ENCODE peak calls at places on chromosome 4, in six cellular contexts. One of them, this sample, is unnamed.

GRCh38 chr4:169051936-169052335 is 41.9 kb upstream of the CBR4 start:
- DNase-seq in cardiac muscle cell: no peak
- DNase-seq in foreskin keratinocyte: peak
- DNase-seq in endodermal cell: no peak
- DNase-seq in fibroblast of lung: no peak
- DNase-seq in colonic mucosa: no peak
- DNase-seq in this sample: no peak

GRCh38 chr4:16196482-16197393 is 29.5 kb downstream of the TAPT1 start:
- DNase-seq in foreskin keratinocyte: peak
- DNase-seq in endodermal cell: peak
- DNase-seq in cardiac muscle cell: peak
- DNase-seq in fibroblast of lung: peak
- DNase-seq in colonic mucosa: peak
- DNase-seq in this sample: peak

GRCh38 chr4:163591614-163592020 is 97.1 kb downstream of the TMA16 start:
- DNase-seq in colonic mucosa: no peak
- DNase-seq in endodermal cell: no peak
- DNase-seq in foreskin keratinocyte: no peak
- DNase-seq in cardiac muscle cell: no peak
- DNase-seq in fibroblast of lung: no peak
- DNase-seq in this sample: no peak

GRCh38 chr4:106816501-106816900 is 219.6 kb downstream of the DKK2 start:
- DNase-seq in endodermal cell: no peak
- DNase-seq in foreskin keratinocyte: peak
- DNase-seq in cardiac muscle cell: no peak
- DNase-seq in fibroblast of lung: no peak
- DNase-seq in colonic mucosa: no peak
- DNase-seq in this sample: no peak

GRCh38 chr4:38138363-38138762 is 178.2 kb downstream of the PTTG2 start:
- DNase-seq in cardiac muscle cell: no peak
- DNase-seq in foreskin keratinocyte: no peak
- DNase-seq in colonic mucosa: no peak
- DNase-seq in endodermal cell: no peak
- DNase-seq in fibroblast of lung: no peak
- DNase-seq in this sample: no peak

GRCh38 chr4:8097721-8098345 is 60.8 kb downstream of the ABLIM2 start:
- DNase-seq in fibroblast of lung: no peak
- DNase-seq in endodermal cell: no peak
- DNase-seq in foreskin keratinocyte: no peak
- DNase-seq in cardiac muscle cell: no peak
- DNase-seq in colonic mucosa: no peak
- DNase-seq in this sample: no peak

GRCh38 chr4:104591505-104591904 is 96.8 kb upstream of the CXXC4 start:
- DNase-seq in colonic mucosa: no peak
- DNase-seq in fibroblast of lung: peak
- DNase-seq in cardiac muscle cell: peak
- DNase-seq in endodermal cell: peak
- DNase-seq in foreskin keratinocyte: no peak
- DNase-seq in this sample: no peak

GRCh38 chr4:81773557-81773956 is 301.9 kb upstream of the RASGEF1B start:
- DNase-seq in cardiac muscle cell: no peak
- DNase-seq in colonic mucosa: no peak
- DNase-seq in fibroblast of lung: no peak
- DNase-seq in foreskin keratinocyte: no peak
- DNase-seq in endodermal cell: no peak
- DNase-seq in this sample: no peak

GRCh38 chr4:146949559-146949958 is 3.9 kb upstream of the TTC29 start:
- DNase-seq in foreskin keratinocyte: no peak
- DNase-seq in fibroblast of lung: no peak
- DNase-seq in colonic mucosa: no peak
- DNase-seq in cardiac muscle cell: no peak
- DNase-seq in endodermal cell: no peak
- DNase-seq in this sample: no peak

GRCh38 chr4:94577136-94577535 is 125.4 kb downstream of the PDLIM5 start:
- DNase-seq in endodermal cell: peak
- DNase-seq in colonic mucosa: no peak
- DNase-seq in fibroblast of lung: peak
- DNase-seq in foreskin keratinocyte: no peak
- DNase-seq in cardiac muscle cell: peak
- DNase-seq in this sample: no peak

GRCh38 chr4:41505161-41505653 is 32.8 kb upstream of the LIMCH1 start:
- DNase-seq in foreskin keratinocyte: no peak
- DNase-seq in endodermal cell: no peak
- DNase-seq in colonic mucosa: no peak
- DNase-seq in cardiac muscle cell: no peak
- DNase-seq in fibroblast of lung: peak
- DNase-seq in this sample: no peak

GRCh38 chr4:153159016-153159415 is 45.2 kb upstream of the TRIM2 start:
- DNase-seq in colonic mucosa: no peak
- DNase-seq in foreskin keratinocyte: no peak
- DNase-seq in fibroblast of lung: no peak
- DNase-seq in cardiac muscle cell: no peak
- DNase-seq in endodermal cell: no peak
- DNase-seq in this sample: no peak

GRCh38 chr4:153160856-153161598 is 43.2 kb upstream of the TRIM2 start:
- DNase-seq in foreskin keratinocyte: no peak
- DNase-seq in colonic mucosa: no peak
- DNase-seq in endodermal cell: no peak
- DNase-seq in fibroblast of lung: no peak
- DNase-seq in cardiac muscle cell: no peak
- DNase-seq in this sample: no peak

GRCh38 chr4:153156263-153156662 is 48.0 kb upstream of the TRIM2 start:
- DNase-seq in cardiac muscle cell: peak
- DNase-seq in colonic mucosa: no peak
- DNase-seq in foreskin keratinocyte: no peak
- DNase-seq in endodermal cell: peak
- DNase-seq in fibroblast of lung: no peak
- DNase-seq in this sample: no peak

GRCh38 chr4:153161599-153161971 is 42.7 kb upstream of the TRIM2 start:
- DNase-seq in cardiac muscle cell: no peak
- DNase-seq in endodermal cell: no peak
- DNase-seq in foreskin keratinocyte: no peak
- DNase-seq in colonic mucosa: no peak
- DNase-seq in fibroblast of lung: no peak
- DNase-seq in this sample: no peak

DNA sequence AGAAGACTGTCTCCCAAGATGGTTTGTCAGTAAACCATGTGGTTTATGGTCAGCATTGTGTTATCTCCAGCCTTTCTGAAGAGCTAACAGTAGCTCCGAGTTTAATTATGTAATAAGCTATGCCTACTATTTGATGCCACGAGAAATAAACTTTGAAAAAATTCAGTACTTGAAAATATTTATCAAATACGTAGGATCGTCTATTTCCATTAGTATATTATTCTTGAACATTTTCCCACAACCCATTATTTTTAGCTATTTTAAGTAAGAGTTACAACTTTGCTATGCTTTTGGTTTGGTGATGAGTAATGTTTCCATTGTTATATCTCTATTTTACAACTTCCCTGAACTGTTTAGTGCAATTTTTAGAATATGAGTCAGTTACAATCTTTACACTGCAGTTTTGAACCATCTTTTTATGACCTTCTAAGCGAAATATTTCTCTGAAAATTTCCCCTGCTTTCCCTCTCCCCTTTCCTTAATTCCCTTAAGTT is 44.5 kb upstream of the TRIM2 start:
- DNase-seq in foreskin keratinocyte: peak
- DNase-seq in endodermal cell: no peak
- DNase-seq in cardiac muscle cell: peak
- DNase-seq in colonic mucosa: no peak
- DNase-seq in fibroblast of lung: peak
- DNase-seq in this sample: peak
- H3K27ac ChIP-seq in foreskin keratinocyte: no peak
- H3K27ac ChIP-seq in endodermal cell: no peak
- H3K27ac ChIP-seq in cardiac muscle cell: no peak
- H3K27ac ChIP-seq in colonic mucosa: peak
- H3K27ac ChIP-seq in fibroblast of lung: no peak
- H3K27ac ChIP-seq in this sample: no peak

DNA sequence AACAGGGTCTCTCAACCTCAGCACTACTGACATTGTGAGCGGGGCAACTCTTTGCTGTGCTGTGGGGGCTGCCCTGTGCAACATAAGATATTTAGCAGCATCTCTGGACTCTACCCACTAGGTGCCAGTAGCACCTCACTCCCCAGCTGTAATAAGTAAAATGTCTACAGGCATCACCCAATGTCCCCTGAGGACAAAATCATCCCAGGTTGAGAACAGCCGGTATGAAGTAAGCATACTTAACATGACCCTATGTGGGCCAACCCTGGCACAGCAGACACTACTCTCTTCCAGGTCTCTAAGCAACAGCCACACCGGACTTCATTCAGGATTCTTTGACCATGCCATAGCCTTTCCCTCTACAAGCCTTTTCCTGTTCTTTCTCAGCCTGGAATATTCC is 10.5 kb upstream of the MGST2 start:
- DNase-seq in fibroblast of lung: peak
- DNase-seq in foreskin keratinocyte: peak
- DNase-seq in colonic mucosa: no peak
- DNase-seq in cardiac muscle cell: peak
- DNase-seq in endodermal cell: no peak
- DNase-seq in this sample: no peak
- TF ChIP-seq CTCF in fibroblast of lung: peak
- TF ChIP-seq CTCF in foreskin keratinocyte: peak
- TF ChIP-seq CTCF in colonic mucosa: peak
- TF ChIP-seq CTCF in cardiac muscle cell: peak
- TF ChIP-seq CTCF in endodermal cell: peak
- TF ChIP-seq CTCF in this sample: peak

DNA sequence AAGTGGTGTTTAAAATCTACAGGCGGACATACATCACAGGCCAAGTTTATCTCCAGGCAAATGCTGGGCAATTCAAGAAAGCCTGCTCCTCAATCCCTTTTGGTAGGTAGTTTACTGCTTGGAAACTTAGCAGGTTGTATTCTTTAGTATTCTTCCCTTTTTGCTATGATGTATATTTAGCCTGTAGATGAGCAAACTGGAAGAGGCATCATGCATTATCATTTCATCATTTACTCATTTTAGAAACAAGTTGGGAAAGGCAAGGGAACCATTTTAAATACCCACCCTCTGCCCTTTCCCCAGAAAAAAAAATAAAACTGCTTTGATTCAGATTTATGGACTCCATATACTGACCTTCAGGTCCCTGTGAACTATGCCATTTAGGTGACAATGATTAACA is 213.2 kb downstream of the CAMK2D start:
- DNase-seq in endodermal cell: no peak
- DNase-seq in cardiac muscle cell: no peak
- DNase-seq in fibroblast of lung: no peak
- DNase-seq in foreskin keratinocyte: no peak
- DNase-seq in colonic mucosa: peak
- DNase-seq in this sample: no peak
- H3K27ac ChIP-seq in endodermal cell: peak
- H3K27ac ChIP-seq in cardiac muscle cell: peak
- H3K27ac ChIP-seq in fibroblast of lung: no peak
- H3K27ac ChIP-seq in foreskin keratinocyte: no peak
- H3K27ac ChIP-seq in colonic mucosa: peak
- H3K27ac ChIP-seq in this sample: no peak

GRCh38 chr4:148245015-148245414 is 197.2 kb downstream of the NR3C2 start:
- DNase-seq in endodermal cell: no peak
- DNase-seq in cardiac muscle cell: no peak
- DNase-seq in foreskin keratinocyte: no peak
- DNase-seq in fibroblast of lung: no peak
- DNase-seq in colonic mucosa: no peak
- DNase-seq in this sample: no peak
- TF ChIP-seq CTCF in endodermal cell: no peak
- TF ChIP-seq CTCF in cardiac muscle cell: no peak
- TF ChIP-seq CTCF in foreskin keratinocyte: no peak
- TF ChIP-seq CTCF in fibroblast of lung: no peak
- TF ChIP-seq CTCF in colonic mucosa: no peak
- TF ChIP-seq CTCF in this sample: no peak

GRCh38 chr4:57078685-57079521 is 31.3 kb downstream of the IGFBP7 start:
- DNase-seq in foreskin keratinocyte: peak
- DNase-seq in endodermal cell: peak
- DNase-seq in fibroblast of lung: no peak
- DNase-seq in cardiac muscle cell: no peak
- DNase-seq in colonic mucosa: no peak
- DNase-seq in this sample: peak

GRCh38 chr4:57080781-57081650 is 29.2 kb downstream of the IGFBP7 start:
- DNase-seq in fibroblast of lung: peak
- DNase-seq in endodermal cell: no peak
- DNase-seq in colonic mucosa: no peak
- DNase-seq in cardiac muscle cell: peak
- DNase-seq in foreskin keratinocyte: peak
- DNase-seq in this sample: peak

GRCh38 chr4:57084360-57084759 is 25.8 kb downstream of the IGFBP7 start:
- DNase-seq in colonic mucosa: no peak
- DNase-seq in foreskin keratinocyte: no peak
- DNase-seq in cardiac muscle cell: no peak
- DNase-seq in fibroblast of lung: no peak
- DNase-seq in endodermal cell: no peak
- DNase-seq in this sample: no peak

GRCh38 chr4:57083107-57083506 is 27.1 kb downstream of the IGFBP7 start:
- DNase-seq in cardiac muscle cell: peak
- DNase-seq in foreskin keratinocyte: no peak
- DNase-seq in endodermal cell: no peak
- DNase-seq in colonic mucosa: no peak
- DNase-seq in fibroblast of lung: peak
- DNase-seq in this sample: no peak

GRCh38 chr4:57081651-57082349 is 28.4 kb downstream of the IGFBP7 start:
- DNase-seq in fibroblast of lung: no peak
- DNase-seq in endodermal cell: peak
- DNase-seq in colonic mucosa: no peak
- DNase-seq in cardiac muscle cell: no peak
- DNase-seq in foreskin keratinocyte: no peak
- DNase-seq in this sample: no peak
- H3K27ac ChIP-seq in fibroblast of lung: peak
- H3K27ac ChIP-seq in endodermal cell: peak
- H3K27ac ChIP-seq in colonic mucosa: peak
- H3K27ac ChIP-seq in cardiac muscle cell: peak
- H3K27ac ChIP-seq in foreskin keratinocyte: peak
- H3K27ac ChIP-seq in this sample: peak

DNA sequence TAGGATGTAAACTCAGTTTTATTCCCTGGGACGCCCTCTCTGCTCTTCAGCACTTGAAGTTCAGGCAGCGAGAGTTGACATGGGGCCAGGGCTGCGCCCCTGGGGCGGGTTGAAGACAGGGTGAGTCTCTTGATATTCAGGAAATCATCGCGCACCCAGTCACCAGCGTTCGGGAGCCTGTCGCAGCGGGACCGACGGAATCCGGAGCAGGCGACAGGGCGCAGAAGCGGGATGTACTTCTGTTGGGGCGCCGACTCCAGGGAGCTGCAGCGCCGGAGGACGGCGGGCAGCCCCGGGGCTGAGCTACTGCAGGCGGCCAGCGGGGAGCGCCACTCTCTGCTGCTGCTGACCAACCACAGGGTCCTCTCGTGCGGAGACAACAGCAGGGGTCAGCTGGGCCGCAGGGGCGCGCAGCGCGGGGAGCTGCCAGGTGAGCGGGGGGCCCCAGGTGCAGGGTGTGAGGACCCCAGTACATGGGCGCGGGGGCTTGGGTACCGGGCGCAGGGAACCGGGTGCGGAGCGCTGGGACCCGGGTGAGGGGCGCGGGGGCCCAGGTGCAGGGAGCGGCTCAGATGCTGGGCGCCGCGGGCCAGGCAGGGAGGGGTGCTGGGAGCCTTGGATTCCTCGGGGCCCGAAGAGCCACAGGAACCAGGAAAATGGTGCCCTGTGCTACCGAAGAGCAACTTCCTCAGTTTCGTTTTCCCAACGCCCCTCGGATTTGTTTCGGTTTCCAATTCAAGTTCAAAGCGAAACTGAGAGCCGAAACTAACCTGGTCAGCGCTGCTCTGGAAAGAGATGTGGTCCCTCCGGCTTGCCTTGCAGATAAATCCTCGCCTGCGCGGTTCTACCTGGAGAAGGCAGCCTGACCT is at the start of gene HERC6:
- DNase-seq in foreskin keratinocyte: peak
- DNase-seq in colonic mucosa: peak
- DNase-seq in cardiac muscle cell: peak
- DNase-seq in endodermal cell: peak
- DNase-seq in fibroblast of lung: peak
- DNase-seq in this sample: peak
- TF ChIP-seq CTCF in foreskin keratinocyte: peak
- TF ChIP-seq CTCF in colonic mucosa: peak
- TF ChIP-seq CTCF in cardiac muscle cell: peak
- TF ChIP-seq CTCF in endodermal cell: peak
- TF ChIP-seq CTCF in fibroblast of lung: peak
- TF ChIP-seq CTCF in this sample: peak